ENCODE peak calls at places on chromosomes 16 and 17, in eight cellular contexts. B is GM23338; K is cardiac fibroblast; J is esophagus muscularis mucosa; W is A549; Z is CD8-positive, alpha-beta T cell; H is fibroblast of pulmonary artery; V is heart left ventricle. F is an unnamed sample.

GRCh38 chr16:58120216-58120615 is 9.0 kb downstream of the CFAP20 start:
- DNase-seq in B (no peak), K (no peak), J (no peak), W (no peak), Z (no peak), H (no peak), V (no peak), F (peak; percentile 21)

GRCh38 chr17:3385869-3386816 is at the start of gene OR3A2:
- DNase-seq in B (peak; percentile 69), K (no peak), J (no peak), W (no peak), Z (no peak), H (no peak), V (no peak), F (no peak)

GRCh38 chr17:17055286-17056166 is 13.3 kb downstream of the MPRIP start:
- DNase-seq in B (peak; percentile 30), K (no peak), J (no peak), W (no peak), Z (no peak), H (no peak), V (no peak), F (no peak)

GRCh38 chr17:83062818-83063671 is 16.4 kb upstream of the METRNL start:
- DNase-seq in B (no peak), K (no peak), J (no peak), W (no peak), Z (no peak), H (no peak), V (no peak), F (no peak)

GRCh38 chr16:84585472-84585871 is 32.4 kb downstream of the COTL1 start:
- DNase-seq in B (no peak), K (no peak), J (no peak), W (no peak), Z (no peak), H (no peak), V (no peak), F (no peak)

GRCh38 chr17:38357488-38358123 is 6.0 kb downstream of the SOCS7 start:
- DNase-seq in B (no peak), K (no peak), J (no peak), W (no peak), Z (no peak), H (no peak), V (no peak), F (no peak)

GRCh38 chr16:78496189-78496588 is 396.7 kb downstream of the WWOX start:
- DNase-seq in B (no peak), K (no peak), J (no peak), W (no peak), Z (no peak), H (no peak), V (no peak), F (no peak)

GRCh38 chr17:16989953-16990860 is 18.3 kb upstream of the TNFRSF13B start:
- DNase-seq in B (no peak), K (no peak), J (no peak), W (no peak), Z (no peak), H (no peak), V (no peak), F (peak; percentile 19)

GRCh38 chr16:47204736-47205499 is 61.2 kb upstream of the NETO2 start:
- DNase-seq in B (peak; percentile 2), K (no peak), J (no peak), W (no peak), Z (no peak), H (no peak), V (no peak), F (no peak)

GRCh38 chr17:51166987-51167931 is 1.0 kb downstream of the NME2 start:
- DNase-seq in B (peak; percentile 66), K (peak; percentile 42), J (no peak), W (peak; percentile 95), Z (peak; percentile 69), H (peak; percentile 41), V (peak; percentile 49), F (peak; percentile 31)

GRCh38 chr17:19281161-19281560 is 44.0 kb downstream of the EPN2 start:
- DNase-seq in B (no peak), K (peak; percentile 41), J (no peak), W (no peak), Z (no peak), H (peak; percentile 39), V (no peak), F (peak; percentile 23)

GRCh38 chr16:4319454-4319853 is 3.6 kb downstream of the GLIS2 start:
- DNase-seq in B (no peak), K (no peak), J (no peak), W (no peak), Z (peak; percentile 54), H (no peak), V (no peak), F (no peak)

GRCh38 chr16:47660540-47660939 is 199.4 kb downstream of the PHKB start:
- DNase-seq in B (peak; percentile 45), K (no peak), J (no peak), W (no peak), Z (no peak), H (no peak), V (no peak), F (no peak)

GRCh38 chr17:39740357-39741111 is 2.8 kb downstream of the GRB7 start:
- DNase-seq in B (peak; percentile 95), K (peak; percentile 50), J (no peak), W (peak; percentile 60), Z (no peak), H (peak; percentile 74), V (no peak), F (peak; percentile 37)

GRCh38 chr16:6689643-6690042 is 643.0 kb upstream of the RBFOX1 start:
- DNase-seq in B (no peak), K (no peak), J (peak; percentile 53), W (no peak), Z (no peak), H (no peak), V (no peak), F (no peak)

GRCh38 chr16:60776311-60776710 is 1259.9 kb downstream of the CDH8 start:
- DNase-seq in B (no peak), K (no peak), J (no peak), W (no peak), Z (no peak), H (no peak), V (no peak), F (no peak)

GRCh38 chr17:57433396-57433944 is 177.1 kb downstream of the MSI2 start:
- DNase-seq in B (peak; percentile 44), K (no peak), J (no peak), W (no peak), Z (no peak), H (no peak), V (no peak), F (no peak)

GRCh38 chr16:23709536-23709935 is 3.5 kb downstream of the ERN2 start:
- DNase-seq in B (no peak), K (no peak), J (no peak), W (no peak), Z (no peak), H (no peak), V (no peak), F (no peak)

GRCh38 chr17:59620064-59620359 is 317 bp downstream of the CLTC start:
- DNase-seq in B (no peak), K (no peak), J (no peak), W (no peak), Z (no peak), H (no peak), V (no peak), F (no peak)

GRCh38 chr17:59616253-59616920 is 3.3 kb upstream of the CLTC start:
- DNase-seq in B (no peak), K (no peak), J (no peak), W (no peak), Z (no peak), H (no peak), V (no peak), F (no peak)

GRCh38 chr17:59618894-59619312 is 792 bp upstream of the CLTC start:
- DNase-seq in B (peak; percentile 92), K (peak; percentile 96), J (no peak), W (peak; percentile 87), Z (no peak), H (no peak), V (no peak), F (no peak)

GRCh38 chr17:59619313-59620063 is at the start of gene CLTC:
- DNase-seq in B (peak; percentile 96), K (peak; percentile 99), J (peak; percentile 98), W (peak; percentile 93), Z (peak; percentile 90), H (peak; percentile 99), V (peak; percentile 96), F (peak; percentile 99)

DNA sequence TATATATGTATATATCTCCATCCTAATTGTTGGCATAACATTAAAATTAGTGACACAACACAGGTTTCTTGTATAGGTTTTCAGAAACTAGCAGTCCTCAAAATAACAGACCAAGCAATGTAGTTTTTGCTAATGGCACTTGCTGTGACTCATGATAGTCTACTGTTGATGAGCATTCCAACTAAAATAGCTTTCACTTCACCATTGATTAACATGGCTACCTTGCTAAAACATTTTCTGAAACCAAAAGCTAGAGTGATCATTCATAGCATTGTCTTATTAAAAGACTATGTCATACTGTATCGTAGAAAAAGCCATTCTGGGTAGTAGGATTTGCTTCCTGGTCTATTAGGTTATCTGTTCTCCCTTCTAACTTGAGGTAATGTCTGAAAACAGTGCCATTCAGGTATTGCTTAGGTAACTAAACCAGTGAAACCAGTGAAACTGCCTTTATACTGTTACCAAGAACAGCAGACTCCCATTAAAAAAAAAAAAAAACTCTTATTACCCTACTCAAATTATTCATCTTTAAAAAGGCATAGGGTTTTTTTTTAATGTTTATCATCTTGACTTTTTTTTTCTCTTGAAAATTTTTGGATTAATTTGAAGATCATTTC is 2.4 kb upstream of the CLTC start:
- DNase-seq in B (no peak), K (no peak), J (no peak), W (no peak), Z (no peak), H (no peak), V (no peak), F (no peak)
- H3K4me3 ChIP-seq in B (no peak overlapping the region), K (no peak overlapping the region), J (no peak overlapping the region), W (no peak overlapping the region), Z (no peak overlapping the region), H (no peak overlapping the region), V (no peak overlapping the region), F (no peak overlapping the region)

GRCh38 chr16:28935924-28936783 is 4.4 kb downstream of the CD19 start:
- DNase-seq in B (peak; percentile 96), K (peak; percentile 81), J (peak; percentile 93), W (peak; percentile 68), Z (peak; percentile 78), H (peak; percentile 77), V (peak; percentile 84), F (peak; percentile 53)
- H3K4me3 ChIP-seq in B (peak overlapping the region; percentile 51), K (peak overlapping the region; percentile 11), J (peak overlapping the region; percentile 27), W (no peak overlapping the region), Z (peak overlapping the region; percentile 41), H (peak overlapping the region; percentile 15), V (no peak overlapping the region), F (peak overlapping the region; percentile 28)

GRCh38 chr17:76480676-76481075 is 13.3 kb downstream of the AANAT start:
- DNase-seq in B (no peak), K (no peak), J (no peak), W (no peak), Z (no peak), H (no peak), V (no peak), F (no peak)
- H3K4me3 ChIP-seq in B (no peak overlapping the region), K (no peak overlapping the region), J (no peak overlapping the region), W (no peak overlapping the region), Z (no peak overlapping the region), H (no peak overlapping the region), V (no peak overlapping the region), F (no peak overlapping the region)

DNA sequence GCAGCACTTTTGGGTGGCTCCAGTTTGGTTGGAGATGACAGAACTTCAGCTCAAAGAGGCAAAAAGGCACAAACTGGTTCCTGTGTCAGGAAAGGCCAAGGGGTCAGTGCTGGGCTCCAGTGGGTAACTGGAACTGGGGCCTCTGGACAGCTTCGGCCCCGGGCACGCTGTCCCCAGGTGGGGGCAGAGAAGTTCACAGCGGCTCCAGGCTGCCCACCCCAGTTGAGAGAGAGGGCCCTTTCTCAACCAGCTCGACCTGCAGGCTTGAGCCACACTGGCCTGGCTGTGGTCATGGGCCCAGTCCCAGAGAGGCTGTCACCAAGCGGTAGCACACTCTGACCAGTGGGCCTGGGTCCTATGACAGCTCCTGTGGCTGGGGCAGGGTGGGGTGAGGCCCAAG is 24.5 kb downstream of the ADCY7 start:
- DNase-seq in B (no peak), K (no peak), J (no peak), W (no peak), Z (no peak), H (no peak), V (no peak), F (no peak)
- H3K4me3 ChIP-seq in B (no peak overlapping the region), K (no peak overlapping the region), J (no peak overlapping the region), W (no peak overlapping the region), Z (no peak overlapping the region), H (no peak overlapping the region), V (no peak overlapping the region), F (no peak overlapping the region)